ENCODE peak calls at places on chromosomes 7 and 10, in five cellular contexts. One of them, this sample, is unnamed.
A peak's percentile ranks its signal among the peaks of the same experiment; 100 is the strongest.

GRCh38 chr10:21145751-21146445 is 248.8 kb upstream of the NEBL start:
- DNase-seq in K562: no peak
- DNase-seq in H7: peak; percentile 32
- DNase-seq in neuronal stem cell: peak; percentile 81
- DNase-seq in AG04450: no peak
- DNase-seq in this sample: no peak

GRCh38 chr10:107165007-107165406 is 501 bp upstream of the SORCS1 start:
- DNase-seq in K562: no peak
- DNase-seq in H7: peak; percentile 61
- DNase-seq in neuronal stem cell: peak; percentile 9
- DNase-seq in AG04450: no peak
- DNase-seq in this sample: peak; percentile 70

GRCh38 chr7:66837007-66837406 is 84.0 kb upstream of the TMEM248 start:
- DNase-seq in K562: peak; percentile 38
- DNase-seq in H7: peak; percentile 72
- DNase-seq in neuronal stem cell: no peak
- DNase-seq in AG04450: no peak
- DNase-seq in this sample: peak; percentile 87

GRCh38 chr7:209846-210245 is 17.5 kb downstream of the FAM20C start:
- DNase-seq in K562: no peak
- DNase-seq in H7: no peak
- DNase-seq in neuronal stem cell: no peak
- DNase-seq in AG04450: no peak
- DNase-seq in this sample: no peak

GRCh38 chr7:140200102-140200989 is 23.6 kb upstream of the KDM7A start:
- DNase-seq in K562: peak; percentile 77
- DNase-seq in H7: no peak
- DNase-seq in neuronal stem cell: no peak
- DNase-seq in AG04450: no peak
- DNase-seq in this sample: peak; percentile 33

GRCh38 chr10:92761576-92761975 is 71.8 kb downstream of the HHEX start:
- DNase-seq in K562: no peak
- DNase-seq in H7: no peak
- DNase-seq in neuronal stem cell: no peak
- DNase-seq in AG04450: no peak
- DNase-seq in this sample: no peak

GRCh38 chr7:119046068-119046467 is 821.6 kb downstream of the ANKRD7 start:
- DNase-seq in K562: no peak
- DNase-seq in H7: no peak
- DNase-seq in neuronal stem cell: no peak
- DNase-seq in AG04450: no peak
- DNase-seq in this sample: no peak

GRCh38 chr7:100219271-100219737 is 445 bp upstream of the PVRIG start:
- DNase-seq in K562: no peak
- DNase-seq in H7: no peak
- DNase-seq in neuronal stem cell: no peak
- DNase-seq in AG04450: no peak
- DNase-seq in this sample: no peak

GRCh38 chr7:129341212-129341611 is 93.0 kb upstream of the STRIP2 start:
- DNase-seq in K562: no peak
- DNase-seq in H7: no peak
- DNase-seq in neuronal stem cell: no peak
- DNase-seq in AG04450: no peak
- DNase-seq in this sample: no peak

GRCh38 chr7:131072505-131073091 is 255.1 kb upstream of the MKLN1 start:
- DNase-seq in K562: peak; percentile 70
- DNase-seq in H7: peak; percentile 47
- DNase-seq in neuronal stem cell: no peak
- DNase-seq in AG04450: no peak
- DNase-seq in this sample: peak; percentile 31

GRCh38 chr10:119541459-119542356 is 811 bp downstream of the RGS10 start:
- DNase-seq in K562: no peak
- DNase-seq in H7: peak; percentile 58
- DNase-seq in neuronal stem cell: no peak
- DNase-seq in AG04450: no peak
- DNase-seq in this sample: no peak

GRCh38 chr10:80855348-80855971 is 317.8 kb downstream of the SH2D4B start:
- DNase-seq in K562: peak; percentile 41
- DNase-seq in H7: peak; percentile 75
- DNase-seq in neuronal stem cell: peak; percentile 49
- DNase-seq in AG04450: no peak
- DNase-seq in this sample: peak; percentile 2

GRCh38 chr7:134875867-134876266 is 96.4 kb downstream of the CALD1 start:
- DNase-seq in K562: no peak
- DNase-seq in H7: no peak
- DNase-seq in neuronal stem cell: no peak
- DNase-seq in AG04450: no peak
- DNase-seq in this sample: no peak

DNA sequence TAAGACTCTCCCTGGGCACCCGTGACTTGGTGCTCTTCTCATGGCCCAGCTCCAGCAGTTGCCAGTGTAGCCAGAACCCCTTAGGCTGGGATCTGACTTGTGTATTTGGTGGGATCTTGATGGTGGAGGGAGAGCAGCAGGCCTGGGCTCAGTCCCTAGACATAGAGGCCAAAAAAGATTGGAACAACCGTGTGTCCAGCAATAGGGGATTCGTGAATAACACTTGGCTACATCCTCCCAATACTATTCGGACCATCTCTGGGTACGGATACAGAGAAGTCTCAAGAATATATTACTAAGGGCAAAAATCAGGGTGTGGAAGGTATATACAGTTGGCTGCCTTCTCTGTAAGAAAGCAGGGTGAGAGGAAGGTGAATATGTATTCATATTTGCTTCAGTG is 17.2 kb downstream of the RBM20 start:
- DNase-seq in K562: no peak
- DNase-seq in H7: no peak
- DNase-seq in neuronal stem cell: no peak
- DNase-seq in AG04450: no peak
- DNase-seq in this sample: no peak
- H3K27me3 ChIP-seq in K562: no peaks in the 10 kb centered on the region
- H3K27me3 ChIP-seq in H7: no peaks in the 10 kb centered on the region
- H3K27me3 ChIP-seq in neuronal stem cell: peaks cover 2% of the 10 kb centered on the region
- H3K27me3 ChIP-seq in AG04450: no peaks in the 10 kb centered on the region
- H3K27me3 ChIP-seq in this sample: no peaks in the 10 kb centered on the region

GRCh38 chr7:123305840-123306375 is 106.1 kb upstream of the SLC13A1 start:
- DNase-seq in K562: no peak
- DNase-seq in H7: no peak
- DNase-seq in neuronal stem cell: no peak
- DNase-seq in AG04450: no peak
- DNase-seq in this sample: peak; percentile 31
- H3K27me3 ChIP-seq in K562: no peaks in the 10 kb centered on the region
- H3K27me3 ChIP-seq in H7: no peaks in the 10 kb centered on the region
- H3K27me3 ChIP-seq in neuronal stem cell: no peaks in the 10 kb centered on the region
- H3K27me3 ChIP-seq in AG04450: no peaks in the 10 kb centered on the region
- H3K27me3 ChIP-seq in this sample: no peaks in the 10 kb centered on the region

GRCh38 chr10:99232357-99232999 is 3.2 kb downstream of the HPSE2 start:
- DNase-seq in K562: no peak
- DNase-seq in H7: peak; percentile 77
- DNase-seq in neuronal stem cell: peak; percentile 49
- DNase-seq in AG04450: no peak
- DNase-seq in this sample: no peak
- H3K27me3 ChIP-seq in K562: peaks cover 45% of the 10 kb centered on the region
- H3K27me3 ChIP-seq in H7: peaks cover 80% of the 10 kb centered on the region
- H3K27me3 ChIP-seq in neuronal stem cell: peaks cover 12% of the 10 kb centered on the region
- H3K27me3 ChIP-seq in AG04450: peaks cover 67% of the 10 kb centered on the region
- H3K27me3 ChIP-seq in this sample: peaks cover 10% of the 10 kb centered on the region

DNA sequence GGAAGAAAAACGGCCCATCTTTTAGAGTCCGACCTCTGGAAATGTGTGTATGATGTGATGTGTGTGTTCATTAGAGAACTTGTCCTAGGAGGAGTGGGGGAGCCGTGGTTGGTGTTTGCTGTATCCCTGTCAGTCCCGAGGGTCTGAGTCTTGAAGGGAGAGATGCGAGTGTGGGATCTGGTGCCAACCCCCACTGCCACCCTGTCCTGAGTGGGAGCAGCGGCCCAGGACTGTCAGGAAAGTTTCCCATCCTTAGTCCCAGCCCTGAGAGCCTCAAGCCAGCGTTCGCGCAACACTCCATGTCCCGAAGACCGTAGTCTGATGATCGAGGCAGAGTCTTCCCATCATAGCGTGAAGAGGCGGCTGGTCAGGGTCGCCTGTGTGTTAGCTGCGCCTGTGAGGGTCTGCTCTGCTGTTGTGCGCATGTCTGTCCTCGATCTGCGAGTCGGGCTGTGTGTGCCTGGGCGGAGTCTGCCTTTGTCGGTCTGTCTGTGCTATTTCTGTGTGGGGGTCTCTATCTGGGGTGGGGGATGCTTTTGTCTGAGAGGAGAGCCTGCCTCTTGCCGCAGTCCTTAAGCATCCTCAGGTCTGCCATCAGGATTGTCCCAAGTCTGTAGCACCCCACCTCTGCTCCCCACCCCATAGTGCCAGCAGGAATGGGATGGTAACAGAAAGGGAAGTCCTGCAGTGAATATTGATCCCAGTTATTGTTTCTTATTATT is 516 bp upstream of the CHAT start:
- DNase-seq in K562: no peak
- DNase-seq in H7: peak; percentile 65
- DNase-seq in neuronal stem cell: no peak
- DNase-seq in AG04450: no peak
- DNase-seq in this sample: no peak
- H3K27me3 ChIP-seq in K562: peaks cover 42% of the 10 kb centered on the region
- H3K27me3 ChIP-seq in H7: peaks cover 97% of the 10 kb centered on the region
- H3K27me3 ChIP-seq in neuronal stem cell: peaks cover 81% of the 10 kb centered on the region
- H3K27me3 ChIP-seq in AG04450: peaks cover 72% of the 10 kb centered on the region
- H3K27me3 ChIP-seq in this sample: no peaks in the 10 kb centered on the region

This sample was measured in SJCRH30.